ENCODE peak calls at places on chromosomes 3 and 15, in seven cellular contexts. I, F, V, Y, K, S and P are unnamed samples.
A peak's percentile ranks its signal among the peaks of the same experiment; 100 is the strongest.

GRCh38 chr3:107760141-107760540 is 237.4 kb downstream of the BBX start:
- DNase-seq in I (no peak), F (no peak), V (no peak), Y (no peak), K (no peak), S (no peak), P (no peak)

GRCh38 chr3:100396967-100397366 is 3.9 kb downstream of the TOMM70 start:
- DNase-seq in I (no peak), F (no peak), V (no peak), Y (no peak), K (no peak), S (peak; percentile 22), P (no peak)

GRCh38 chr3:156818890-156819289 is 7.3 kb upstream of the LEKR1 start:
- DNase-seq in I (peak; percentile 44), F (peak; percentile 68), V (no peak), Y (peak; percentile 33), K (no peak), S (peak; percentile 88), P (no peak)

GRCh38 chr15:50003786-50004334 is 115.2 kb downstream of the ATP8B4 start:
- DNase-seq in I (peak; percentile 92), F (peak; percentile 95), V (peak; percentile 95), Y (peak; percentile 95), K (peak; percentile 20), S (peak; percentile 85), P (peak; percentile 90)

GRCh38 chr3:43792904-43793303 is 102.2 kb downstream of the ABHD5 start:
- DNase-seq in I (no peak), F (peak; percentile 49), V (no peak), Y (no peak), K (no peak), S (no peak), P (no peak)

GRCh38 chr3:183487896-183488295 is 59.5 kb upstream of the MCF2L2 start:
- DNase-seq in I (no peak), F (no peak), V (no peak), Y (no peak), K (no peak), S (no peak), P (no peak)

GRCh38 chr3:169662215-169663070 is 1.1 kb downstream of the MECOM start:
- DNase-seq in I (peak; percentile 53), F (peak; percentile 77), V (peak; percentile 90), Y (peak; percentile 82), K (no peak), S (peak; percentile 82), P (no peak)

GRCh38 chr15:79942656-79943481 is 28.1 kb downstream of the BCL2A1 start:
- DNase-seq in I (no peak), F (no peak), V (no peak), Y (peak; percentile 36), K (no peak), S (peak; percentile 27), P (no peak)

GRCh38 chr3:100932491-100932890 is 60.7 kb downstream of the ABI3BP start:
- DNase-seq in I (no peak), F (no peak), V (no peak), Y (no peak), K (no peak), S (no peak), P (no peak)

GRCh38 chr3:134822065-134822464 is 27.0 kb downstream of the EPHB1 start:
- DNase-seq in I (no peak), F (no peak), V (no peak), Y (no peak), K (no peak), S (no peak), P (no peak)

DNA sequence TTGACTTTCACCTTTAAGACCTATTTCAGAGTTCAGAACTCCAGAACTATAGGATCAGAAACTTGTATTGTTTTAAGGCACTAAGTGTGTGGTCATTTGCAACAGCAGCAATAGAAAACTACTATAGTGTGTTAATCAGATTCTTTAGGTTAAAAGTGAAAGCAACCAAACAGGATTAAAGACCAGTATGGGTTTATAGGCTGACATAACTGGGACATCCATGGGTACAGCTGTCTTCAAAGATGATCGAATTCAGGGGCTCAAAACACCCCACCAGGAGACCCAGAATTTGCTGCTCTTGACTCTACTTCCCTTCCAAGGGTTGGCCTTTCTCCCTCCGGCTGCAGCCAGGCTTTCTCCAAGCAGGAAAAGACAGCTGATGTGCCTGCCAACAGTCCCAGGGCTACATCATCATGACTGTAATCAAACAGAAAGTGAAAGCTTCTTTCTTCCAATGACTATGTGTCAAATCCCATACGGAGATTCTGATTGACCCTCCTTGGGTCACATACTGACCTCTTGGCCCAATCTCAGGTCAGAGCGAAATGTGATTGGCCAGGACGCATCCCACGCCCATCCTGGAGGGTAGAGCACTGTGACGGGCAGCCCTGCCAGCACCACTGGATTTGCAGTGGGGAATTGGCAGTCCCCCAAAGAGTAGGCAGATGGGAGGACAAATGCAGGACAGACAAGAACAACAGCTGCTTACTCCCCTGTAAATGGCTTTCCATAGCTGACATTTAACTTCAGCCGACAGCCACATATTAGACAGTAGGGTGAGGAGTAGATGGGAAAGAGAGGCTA is 51.4 kb upstream of the RNF7 start:
- DNase-seq in I (no peak), F (peak; percentile 70), V (peak; percentile 17), Y (peak; percentile 84), K (no peak), S (peak; percentile 39), P (no peak)
- H3K4me3 ChIP-seq in I (peak overlapping the region; percentile 8), F (peak overlapping the region; percentile 53), V (no peak overlapping the region), Y (peak overlapping the region; percentile 52), K (peak overlapping the region; percentile 35), S (peak overlapping the region; percentile 11), P (no peak overlapping the region)

GRCh38 chr3:152828075-152828840 is 6.7 kb upstream of the P2RY1 start:
- DNase-seq in I (no peak), F (no peak), V (no peak), Y (no peak), K (no peak), S (no peak), P (no peak)

GRCh38 chr3:152825566-152825965 is 9.4 kb upstream of the P2RY1 start:
- DNase-seq in I (no peak), F (no peak), V (no peak), Y (no peak), K (no peak), S (no peak), P (no peak)

GRCh38 chr3:152826476-152826875 is 8.5 kb upstream of the P2RY1 start:
- DNase-seq in I (no peak), F (no peak), V (no peak), Y (no peak), K (no peak), S (no peak), P (no peak)

GRCh38 chr3:152830245-152830644 is 4.7 kb upstream of the P2RY1 start:
- DNase-seq in I (no peak), F (no peak), V (no peak), Y (no peak), K (no peak), S (peak; percentile 39), P (no peak)

GRCh38 chr3:152827313-152827712 is 7.6 kb upstream of the P2RY1 start:
- DNase-seq in I (no peak), F (no peak), V (no peak), Y (no peak), K (no peak), S (no peak), P (no peak)
- TF ChIP-seq CTCF in I (no peak), F (no peak), V (no peak), Y (no peak), K (no peak), S (no peak), P (no peak)

DNA sequence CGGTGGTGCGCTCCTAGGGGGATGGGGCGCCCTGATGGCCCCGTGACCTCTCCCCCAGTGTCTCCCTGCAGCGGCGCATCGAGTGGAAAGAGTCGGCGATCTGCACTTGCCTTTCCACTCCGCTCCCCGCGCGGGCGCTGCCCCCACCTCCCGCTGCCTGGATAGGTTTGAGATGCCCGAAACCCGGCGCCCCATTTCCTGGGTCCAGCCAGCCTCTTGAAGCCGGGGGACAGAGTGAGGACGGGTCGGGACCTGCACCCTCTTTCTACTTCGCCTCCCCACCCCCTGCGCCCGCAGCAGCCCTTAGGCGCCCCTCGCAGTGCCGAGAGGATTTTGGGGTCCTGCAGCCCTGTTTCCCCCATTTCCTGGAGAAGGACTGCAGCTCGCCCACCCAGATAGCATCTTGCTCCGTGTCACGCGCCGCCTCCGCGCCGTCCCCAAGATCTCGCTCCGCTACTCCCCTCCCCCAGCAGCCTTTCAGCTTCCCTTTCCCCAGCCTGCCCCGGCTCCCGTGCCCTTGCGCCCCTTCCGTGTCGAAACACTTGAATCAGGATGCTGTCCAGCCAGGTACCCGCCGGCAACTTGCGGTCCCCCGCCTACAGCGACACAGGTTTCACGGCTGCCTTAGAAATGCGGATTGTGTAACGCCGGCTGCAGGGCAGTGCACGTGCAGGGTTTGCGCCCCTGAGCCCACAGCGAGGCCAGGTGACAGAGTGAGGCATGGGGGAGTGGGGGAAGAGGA is 519 bp downstream of the ABHD6 start:
- DNase-seq in I (peak; percentile 46), F (peak; percentile 22), V (peak; percentile 56), Y (peak; percentile 38), K (peak; percentile 21), S (no peak), P (no peak)
- H3K4me3 ChIP-seq in I (peak overlapping the region; percentile 91), F (peak overlapping the region; percentile 89), V (peak overlapping the region; percentile 95), Y (peak overlapping the region; percentile 90), K (peak overlapping the region; percentile 88), S (peak overlapping the region; percentile 81), P (peak overlapping the region; percentile 76)

DNA sequence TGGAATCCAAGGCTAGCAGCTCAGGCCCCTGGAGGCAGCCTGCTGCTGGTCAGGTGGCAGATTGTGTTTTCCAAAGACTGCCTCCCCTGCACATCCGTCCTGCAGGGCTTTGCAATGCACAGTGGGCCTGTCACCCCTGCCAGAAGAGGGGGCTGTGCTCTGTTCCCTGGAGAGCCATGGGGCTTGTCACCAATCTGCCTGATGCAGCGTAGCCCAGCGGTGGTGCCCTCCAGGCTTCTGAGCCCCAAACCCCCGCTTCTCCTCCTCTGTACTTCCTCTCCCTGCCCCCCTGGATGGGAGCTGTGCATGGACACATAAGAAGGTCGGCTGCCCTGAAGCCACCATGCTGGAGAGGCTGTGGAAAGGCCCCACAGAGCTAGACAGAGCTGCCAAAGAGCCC is 10.0 kb upstream of the PLXNA1 start:
- DNase-seq in I (no peak), F (no peak), V (peak; percentile 31), Y (no peak), K (no peak), S (no peak), P (no peak)
- TF ChIP-seq CTCF in I (no peak), F (no peak), V (peak; percentile 27), Y (no peak), K (no peak), S (no peak), P (no peak)

DNA sequence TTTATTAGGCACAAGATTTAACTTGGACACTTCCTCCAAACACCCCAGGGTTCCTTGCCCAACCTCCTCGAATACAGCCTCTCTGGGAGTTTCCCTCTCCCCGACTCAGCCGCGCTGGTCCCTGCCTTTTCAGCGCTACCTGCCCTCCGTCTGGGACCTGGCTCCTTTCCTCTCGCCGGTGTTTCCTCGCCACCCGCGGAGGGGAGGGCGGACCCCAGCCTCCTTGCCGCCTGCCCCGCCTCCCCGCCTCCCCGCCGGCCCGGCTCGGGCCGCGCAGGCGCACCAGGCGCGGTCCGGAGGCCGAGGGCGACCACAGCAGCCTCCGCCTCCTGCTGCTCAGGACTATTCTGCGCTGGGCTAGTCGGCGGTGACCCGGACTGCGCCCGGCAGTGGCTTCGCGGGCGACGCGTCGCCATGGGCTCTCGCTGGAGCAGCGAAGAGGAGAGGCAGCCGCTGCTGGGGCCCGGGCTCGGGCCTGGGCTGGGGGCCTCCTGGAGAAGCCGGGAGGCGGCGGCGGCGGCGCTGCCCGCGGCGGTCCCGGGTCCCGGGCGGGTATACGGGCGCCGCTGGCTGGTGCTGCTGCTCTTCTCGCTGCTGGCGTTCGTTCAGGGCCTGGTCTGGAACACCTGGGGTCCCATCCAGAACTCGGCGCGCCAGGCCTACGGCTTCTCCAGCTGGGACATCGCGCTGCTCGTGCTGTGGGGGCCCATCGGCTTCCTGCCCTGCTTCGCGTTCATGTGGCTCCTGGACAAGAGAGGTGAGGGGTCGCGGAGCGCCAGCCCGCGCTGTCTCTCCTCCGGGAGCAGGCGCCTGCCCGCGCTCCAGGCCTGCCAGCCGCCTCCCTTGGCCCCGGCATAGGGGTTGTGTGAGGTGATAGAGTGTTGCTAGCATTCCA is at the start of gene SLC49A4:
- DNase-seq in I (peak; percentile 84), F (peak; percentile 59), V (peak; percentile 89), Y (peak; percentile 64), K (no peak), S (peak; percentile 77), P (peak; percentile 45)
- H3K4me3 ChIP-seq in I (peak within 1 kb of the TSS; percentile 74), F (peak within 1 kb of the TSS; percentile 95), V (peak within 1 kb of the TSS; percentile 75), Y (peak within 1 kb of the TSS; percentile 75), K (peak within 1 kb of the TSS; percentile 79), S (peak within 1 kb of the TSS; percentile 85), P (peak within 1 kb of the TSS; percentile 59)